ENCODE peak calls at places on chromosomes 7 and 10, in four cellular contexts. B is stimulated activated naive CD8-positive, alpha-beta T cell treated with anti-CD3 and anti-CD28 coated beads, Interleukin-15, amount 100 ng/mL, for 72 hours; T is aorta; K is activated CD4-positive, alpha-beta T cell treated with anti-CD3 and anti-CD28 coated beads for 36 hours. L is an unnamed sample.

GRCh38 chr10:75159519-75159918 is 48.1 kb downstream of the SAMD8 start:
- ATAC-seq in K (no peak), B (no peak), T (no peak), L (no peak)

GRCh38 chr7:80659120-80660055 is 20.9 kb downstream of the CD36 start:
- ATAC-seq in K (no peak), T (peak; percentile 71), B (no peak), L (no peak)

GRCh38 chr10:124125305-124126116 is 32.1 kb upstream of the CHST15 start:
- ATAC-seq in T (no peak), K (peak; percentile 53), B (no peak), L (no peak)

GRCh38 chr7:17274551-17275245 is 23.8 kb upstream of the AHR start:
- ATAC-seq in B (peak; percentile 100), K (peak; percentile 98), T (no peak), L (no peak)

GRCh38 chr10:112949128-112949823 is 771 bp upstream of the TCF7L2 start:
- ATAC-seq in B (no peak), T (peak; percentile 5), K (no peak), L (no peak)

GRCh38 chr7:867406-868188 is 8.8 kb upstream of the GET4 start:
- ATAC-seq in T (peak; percentile 88), K (no peak), B (no peak), L (peak; percentile 90)

GRCh38 chr10:25697412-25697811 is 236.6 kb upstream of the MYO3A start:
- ATAC-seq in T (no peak), K (no peak), B (no peak), L (no peak)

GRCh38 chr10:71635251-71635866 is 84.2 kb downstream of the C10orf105 start:
- ATAC-seq in K (no peak), T (no peak), B (no peak), L (no peak)

GRCh38 chr10:101052285-101052684 is 9.5 kb upstream of the KAZALD1 start:
- ATAC-seq in B (no peak), T (peak; percentile 60), K (no peak), L (no peak)

GRCh38 chr7:98254951-98255610 is 3.0 kb upstream of the TECPR1 start:
- ATAC-seq in B (peak; percentile 19), K (peak; percentile 1), T (no peak), L (no peak)